ENCODE peak calls at places on chromosomes 5 and 9, in eight cellular contexts. W is neural progenitor cell; B is CD8-positive, alpha-beta T cell; Y is upper lobe of right lung; U is prostate gland; T is PC-3; F is fibroblast of lung; J is heart right ventricle. E is an unnamed sample.

GRCh38 chr9:88678431-88678830 is 143.5 kb downstream of the NXNL2 start:
- DNase-seq in W (no peak), B (no peak), Y (no peak), U (no peak), T (no peak), F (no peak), J (no peak), E (no peak)

GRCh38 chr9:89548210-89548609 is 50.3 kb upstream of the SEMA4D start:
- DNase-seq in W (no peak), B (no peak), Y (no peak), U (no peak), T (no peak), F (no peak), J (no peak), E (no peak)

GRCh38 chr5:176639981-176640380 is 7.3 kb upstream of the TSPAN17 start:
- DNase-seq in W (no peak), B (no peak), Y (no peak), U (no peak), T (no peak), F (peak; percentile 34), J (peak; percentile 77), E (no peak)

GRCh38 chr5:3285621-3286020 is 310.0 kb upstream of the IRX1 start:
- DNase-seq in W (no peak), B (no peak), Y (no peak), U (no peak), T (no peak), F (no peak), J (no peak), E (no peak)

GRCh38 chr5:1836176-1836890 is 35.1 kb downstream of the NDUFS6 start:
- DNase-seq in W (no peak), B (no peak), Y (peak; percentile 45), U (no peak), T (no peak), F (no peak), J (peak; percentile 37), E (no peak)

GRCh38 chr9:130022566-130023146 is 20.3 kb downstream of the FNBP1 start:
- DNase-seq in W (no peak), B (no peak), Y (no peak), U (no peak), T (no peak), F (no peak), J (no peak), E (no peak)

GRCh38 chr9:135241381-135242380 is 154.2 kb downstream of the OLFM1 start:
- DNase-seq in W (peak; percentile 67), B (no peak), Y (peak; percentile 56), U (no peak), T (no peak), F (no peak), J (peak; percentile 5), E (peak; percentile 6)

GRCh38 chr5:64502181-64502580 is 3.6 kb upstream of the RGS7BP start:
- DNase-seq in W (no peak), B (no peak), Y (no peak), U (no peak), T (no peak), F (no peak), J (no peak), E (no peak)

GRCh38 chr5:130333089-130333488 is 428.8 kb downstream of the CHSY3 start:
- DNase-seq in W (no peak), B (no peak), Y (no peak), U (no peak), T (peak; percentile 83), F (peak; percentile 26), J (no peak), E (no peak)

GRCh38 chr9:133715866-133716563 is 22.1 kb downstream of the SARDH start:
- DNase-seq in W (peak; percentile 59), B (peak; percentile 38), Y (peak; percentile 64), U (no peak), T (no peak), F (peak; percentile 31), J (no peak), E (peak; percentile 78)

GRCh38 chr9:90981726-90982125 is 180.1 kb downstream of the SYK start:
- DNase-seq in W (no peak), B (no peak), Y (no peak), U (no peak), T (no peak), F (no peak), J (no peak), E (no peak)

GRCh38 chr5:80414113-80414512 is 6.2 kb downstream of the ZFYVE16 start:
- DNase-seq in W (no peak), B (no peak), Y (no peak), U (no peak), T (no peak), F (peak; percentile 38), J (no peak), E (no peak)

GRCh38 chr5:159642379-159642778 is 273.9 kb upstream of the ADRA1B start:
- DNase-seq in W (no peak), B (no peak), Y (no peak), U (no peak), T (peak; percentile 16), F (no peak), J (no peak), E (no peak)

GRCh38 chr9:105510024-105510423 is 47.9 kb upstream of the FKTN start:
- DNase-seq in W (no peak), B (no peak), Y (no peak), U (no peak), T (no peak), F (peak; percentile 71), J (no peak), E (no peak)

GRCh38 chr5:32217886-32218396 is 43.8 kb upstream of the GOLPH3 start:
- DNase-seq in W (peak; percentile 42), B (no peak), Y (no peak), U (peak; percentile 64), T (peak; percentile 22), F (peak; percentile 36), J (no peak), E (peak; percentile 20)

DNA sequence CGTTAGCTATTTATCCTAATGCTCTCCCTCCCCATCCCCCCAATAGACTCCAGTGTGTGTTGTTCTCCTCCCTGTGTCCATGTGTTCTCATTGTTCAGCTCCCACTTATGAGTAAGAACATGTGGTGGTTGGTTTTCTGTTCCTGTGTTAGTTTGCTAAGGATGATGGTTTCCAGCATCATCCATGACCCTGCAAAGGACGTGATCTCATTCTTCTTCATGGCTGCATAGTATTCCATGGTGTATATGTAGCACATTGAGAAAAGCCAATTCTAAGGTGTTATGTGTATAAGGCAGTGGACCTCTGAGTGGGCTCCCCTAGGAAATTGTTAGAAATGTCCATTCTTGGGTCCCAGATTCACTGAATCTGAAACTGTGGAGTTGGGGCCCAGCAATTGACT is 103.1 kb upstream of the MYO10 start:
- DNase-seq in W (no peak), B (no peak), Y (no peak), U (no peak), T (no peak), F (no peak), J (no peak), E (no peak)
- H3K4me1 ChIP-seq in W (no peaks in the 10 kb centered on the region), B (no peaks in the 10 kb centered on the region), Y (no peaks in the 10 kb centered on the region), U (no peaks in the 10 kb centered on the region), T (peaks cover 3% of the 10 kb centered on the region), F (no peaks in the 10 kb centered on the region), J (peaks cover 14% of the 10 kb centered on the region), E (no peaks in the 10 kb centered on the region)

GRCh38 chr5:172143875-172144274 is 44.1 kb downstream of the STK10 start:
- DNase-seq in W (no peak), B (no peak), Y (no peak), U (no peak), T (no peak), F (no peak), J (no peak), E (no peak)
- H3K4me1 ChIP-seq in W (peaks cover 7% of the 10 kb centered on the region), B (peaks cover 89% of the 10 kb centered on the region), Y (no peaks in the 10 kb centered on the region), U (no peaks in the 10 kb centered on the region), T (no peaks in the 10 kb centered on the region), F (no peaks in the 10 kb centered on the region), J (peaks cover 41% of the 10 kb centered on the region), E (peaks cover 20% of the 10 kb centered on the region)

GRCh38 chr5:78527925-78528324 is 120.6 kb downstream of the LHFPL2 start:
- DNase-seq in W (no peak), B (no peak), Y (no peak), U (no peak), T (no peak), F (no peak), J (no peak), E (no peak)
- H3K4me1 ChIP-seq in W (peaks cover 8% of the 10 kb centered on the region), B (no peaks in the 10 kb centered on the region), Y (peaks cover 34% of the 10 kb centered on the region), U (no peaks in the 10 kb centered on the region), T (peaks cover 40% of the 10 kb centered on the region), F (peaks cover 32% of the 10 kb centered on the region), J (peaks cover 56% of the 10 kb centered on the region), E (no peaks in the 10 kb centered on the region)

DNA sequence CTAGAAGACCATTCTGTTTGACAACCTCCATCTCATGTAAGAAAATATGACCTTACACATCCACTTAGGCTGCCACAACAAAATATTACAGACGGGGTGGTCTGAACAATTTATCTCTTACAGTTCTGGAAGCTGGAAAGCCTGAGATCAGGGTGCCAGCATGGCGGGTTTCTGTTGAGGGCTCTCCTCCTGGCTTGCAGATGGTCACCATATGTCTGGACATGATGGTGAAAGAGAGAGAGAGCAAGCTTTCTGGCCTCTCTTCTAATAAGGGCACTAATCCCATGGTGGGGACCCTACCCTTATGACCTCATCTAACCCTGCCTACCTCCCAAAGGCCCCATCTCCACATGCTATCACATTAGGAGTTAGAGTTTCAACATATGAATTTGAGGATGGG is 66.0 kb downstream of the AMBP start:
- DNase-seq in W (no peak), B (no peak), Y (no peak), U (no peak), T (no peak), F (no peak), J (no peak), E (peak; percentile 3)
- H3K4me1 ChIP-seq in W (no peaks in the 10 kb centered on the region), B (no peaks in the 10 kb centered on the region), Y (no peaks in the 10 kb centered on the region), U (no peaks in the 10 kb centered on the region), T (no peaks in the 10 kb centered on the region), F (no peaks in the 10 kb centered on the region), J (no peaks in the 10 kb centered on the region), E (peaks cover 19% of the 10 kb centered on the region)

GRCh38 chr9:35517552-35518211 is 27.8 kb downstream of the RUSC2 start:
- DNase-seq in W (no peak), B (no peak), Y (no peak), U (peak; percentile 37), T (no peak), F (no peak), J (no peak), E (no peak)
- H3K4me1 ChIP-seq in W (peaks cover 35% of the 10 kb centered on the region), B (no peaks in the 10 kb centered on the region), Y (peaks cover 58% of the 10 kb centered on the region), U (peaks cover 5% of the 10 kb centered on the region), T (peaks cover 66% of the 10 kb centered on the region), F (peaks cover 59% of the 10 kb centered on the region), J (peaks cover 84% of the 10 kb centered on the region), E (no peaks in the 10 kb centered on the region)